ENCODE peak calls at places on chromosomes 11 and 22, in four cellular contexts. K is PC-9, P is colonic mucosa, O is lower lobe of right lung. M is an unnamed sample. For H3K4me1, the result is how much of the 10 kb centered on the place peaks cover.

GRCh38 chr11:63858628-63859550 is 20.0 kb downstream of the MARK2 start:
- DNase-seq in K (no peak), O (no peak), P (peak), M (peak)

GRCh38 chr11:39412117-39412516 is 2047.3 kb downstream of the LRRC4C start:
- DNase-seq in K (no peak), O (no peak), P (no peak), M (no peak)

GRCh38 chr11:2300936-2301630 is 635 bp downstream of the C11orf21 start:
- DNase-seq in O (no peak), K (no peak), P (no peak), M (peak)

GRCh38 chr11:1205987-1206331 is 16.9 kb upstream of the MUC5B start:
- DNase-seq in P (no peak), O (no peak), K (no peak), M (no peak)

GRCh38 chr11:1440066-1440465 is 46.5 kb downstream of the MOB2 start:
- DNase-seq in O (no peak), K (no peak), P (no peak), M (no peak)

GRCh38 chr11:48002565-48002964 is 22.2 kb downstream of the PTPRJ start:
- DNase-seq in P (no peak), K (no peak), O (peak), M (no peak)

GRCh38 chr11:1067812-1068496 is 6.7 kb upstream of the MUC2 start:
- DNase-seq in O (no peak), P (no peak), K (no peak), M (no peak)

GRCh38 chr22:40345801-40346177 is 511 bp upstream of the ADSL start:
- DNase-seq in P (peak), O (peak), K (peak), M (no peak)

GRCh38 chr11:20226936-20227335 is 66.7 kb upstream of the DBX1 start:
- DNase-seq in K (no peak), O (no peak), P (no peak), M (no peak)

GRCh38 chr11:78212586-78213371 is 24.1 kb downstream of the USP35 start:
- DNase-seq in K (no peak), P (no peak), O (no peak), M (no peak)

GRCh38 chr11:38680746-38681145 is 2082.7 kb upstream of the RAG2 start:
- DNase-seq in O (no peak), K (peak), P (no peak), M (no peak)

GRCh38 chr22:41184679-41185078 is 20.4 kb upstream of the L3MBTL2 start:
- DNase-seq in K (no peak), P (no peak), O (no peak), M (no peak)

GRCh38 chr11:84261707-84262106 is 975.5 kb upstream of the CCDC90B start:
- DNase-seq in K (no peak), P (no peak), O (no peak), M (peak)

GRCh38 chr11:79335681-79336080 is 105.1 kb downstream of the TENM4 start:
- DNase-seq in O (no peak), P (no peak), K (no peak), M (no peak)

GRCh38 chr11:76293189-76293631 is 86.9 kb upstream of the WNT11 start:
- DNase-seq in K (no peak), P (no peak), O (no peak), M (no peak)

GRCh38 chr11:76302707-76303395 is 78.1 kb downstream of the THAP12 start:
- DNase-seq in O (no peak), K (no peak), P (no peak), M (no peak)

GRCh38 chr11:76297143-76297542 is 83.8 kb downstream of the THAP12 start:
- DNase-seq in P (no peak), K (no peak), O (no peak), M (no peak)

GRCh38 chr11:76296731-76297130 is 84.2 kb downstream of the THAP12 start:
- DNase-seq in P (no peak), O (no peak), K (no peak), M (no peak)

GRCh38 chr11:76298255-76298654 is 82.7 kb downstream of the THAP12 start:
- DNase-seq in O (no peak), P (no peak), K (no peak), M (no peak)
- H3K4me1 ChIP-seq in O (under half), P (under half), K (under half), M (under half)

GRCh38 chr22:45335854-45336492 is 26.2 kb downstream of the FAM118A start:
- DNase-seq in P (no peak), O (no peak), K (no peak), M (no peak)
- H3K4me1 ChIP-seq in P (under half), O (under half), K (under half), M (under half)

DNA sequence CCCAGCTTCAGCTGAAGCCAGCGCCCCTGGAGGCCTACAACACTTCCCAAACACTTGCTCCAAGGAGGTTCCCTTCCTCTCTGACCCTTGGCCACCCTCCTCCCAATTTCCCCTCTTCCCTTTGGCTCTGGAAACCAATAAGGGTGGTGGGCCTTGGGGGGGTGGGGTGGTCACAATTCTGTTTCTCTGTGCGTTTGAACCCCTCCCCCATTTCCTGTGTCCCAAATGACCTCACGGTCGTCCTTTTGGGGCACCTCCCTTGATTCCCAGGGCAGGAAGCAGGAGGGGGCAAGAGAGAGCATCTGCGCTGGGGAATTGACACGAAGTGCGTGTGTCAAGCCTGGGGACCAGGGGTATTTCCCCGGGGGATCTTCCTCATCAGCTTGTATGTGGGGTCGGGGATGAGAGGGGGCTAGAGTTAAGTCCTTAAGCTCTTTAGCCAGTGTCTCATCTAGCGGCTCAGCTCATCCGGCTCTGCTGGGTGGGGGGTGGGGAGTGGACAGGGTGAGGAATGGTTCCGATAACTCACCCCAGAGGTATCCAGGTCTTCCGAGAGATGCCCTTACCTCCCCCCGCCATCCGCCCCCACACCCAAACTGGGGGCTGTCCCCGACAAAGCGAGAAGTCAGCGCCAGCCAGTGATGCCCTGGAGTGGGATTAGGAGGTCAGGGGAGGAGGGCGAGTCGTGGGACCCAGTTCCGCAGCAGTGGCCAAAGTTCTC is 629 bp downstream of the ESAM start:
- DNase-seq in K (no peak), O (no peak), P (no peak), M (no peak)
- H3K4me1 ChIP-seq in K (under half), O (half or more), P (under half), M (under half)

DNA sequence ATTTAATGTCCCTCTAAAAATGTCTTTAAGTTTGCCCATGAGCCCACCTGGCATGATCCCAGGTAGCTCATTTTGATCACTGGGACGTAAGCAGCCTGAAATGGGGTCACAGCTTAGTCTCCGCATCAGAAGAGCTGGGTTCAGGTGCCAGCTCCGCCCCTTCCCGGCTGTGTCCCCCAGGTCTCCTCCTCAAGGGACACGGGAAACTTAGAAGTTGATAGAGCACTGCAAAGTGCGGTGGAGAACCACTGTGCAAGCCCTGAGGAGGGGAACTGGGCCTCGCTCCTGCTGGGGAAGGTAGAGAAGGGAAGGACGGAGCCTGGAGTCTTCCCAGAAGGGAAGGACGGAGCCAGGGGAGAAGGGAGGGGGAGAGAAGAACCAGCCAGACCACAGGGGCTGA is 7.7 kb downstream of the TOM1 start:
- DNase-seq in P (no peak), O (no peak), K (no peak), M (no peak)
- H3K4me1 ChIP-seq in P (under half), O (half or more), K (half or more), M (under half)

GRCh38 chr22:37433786-37434185 is 6.5 kb upstream of the ELFN2 start:
- DNase-seq in K (no peak), P (no peak), O (no peak), M (no peak)

GRCh38 chr22:37431811-37432707 is 4.8 kb upstream of the ELFN2 start:
- DNase-seq in P (no peak), O (no peak), K (peak), M (no peak)

GRCh38 chr22:37430941-37431340 is 3.7 kb upstream of the ELFN2 start:
- DNase-seq in P (no peak), O (no peak), K (no peak), M (no peak)

GRCh38 chr22:37431366-37431765 is 4.1 kb upstream of the ELFN2 start:
- DNase-seq in P (no peak), O (no peak), K (peak), M (no peak)

DNA sequence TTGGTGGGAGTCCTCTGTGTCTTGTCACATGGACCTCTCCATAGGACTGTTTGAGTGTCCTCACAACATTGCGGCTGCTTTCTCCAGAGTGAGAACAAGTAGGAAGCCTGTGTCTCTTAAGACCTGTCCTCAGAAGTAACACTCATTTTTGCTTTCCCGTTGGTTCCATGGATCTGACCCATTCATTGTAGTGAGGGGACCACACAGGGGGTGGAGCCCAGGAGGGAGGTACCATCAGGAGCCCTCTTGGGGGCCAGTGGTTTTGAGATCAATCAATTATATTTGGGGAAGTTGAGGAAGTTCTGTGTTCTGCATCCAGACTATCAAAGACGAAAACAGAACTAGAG is 5.4 kb upstream of the ELFN2 start:
- DNase-seq in O (no peak), P (no peak), K (no peak), M (no peak)
- H3K4me1 ChIP-seq in O (under half), P (under half), K (under half), M (under half)

GRCh38 chr11:12445001-12445400 is 67.6 kb downstream of the PARVA start:
- DNase-seq in O (no peak), P (no peak), K (no peak), M (no peak)

GRCh38 chr11:12446863-12447262 is 69.5 kb downstream of the PARVA start:
- DNase-seq in O (no peak), K (no peak), P (no peak), M (no peak)

GRCh38 chr11:12451179-12451814 is 73.9 kb downstream of the PARVA start:
- DNase-seq in O (no peak), P (no peak), K (no peak), M (no peak)

GRCh38 chr11:12449961-12450715 is 72.8 kb downstream of the PARVA start:
- DNase-seq in P (no peak), O (no peak), K (peak), M (no peak)

GRCh38 chr11:12448131-12448939 is 71.0 kb downstream of the PARVA start:
- DNase-seq in P (no peak), K (no peak), O (no peak), M (no peak)
- H3K4me1 ChIP-seq in P (under half), K (under half), O (under half), M (under half)

M was measured in testis.